ENCODE peak calls at places on chromosomes 12 and 14, in seven cellular contexts. H is stromal cell of bone marrow; A is HTR-8/SVneo; G is stimulated activated CD4-positive, alpha-beta T cell treated with anti-CD3 and anti-CD28 coated beads, Interleukin-1b, Interleukin-23, amount 100 ng/mL, for 1 hour; S is HAP-1; V is effector memory CD4-positive, alpha-beta T cell; C is BE2C. O is an unnamed sample.

GRCh38 chr12:112711507-112711906 is 80.0 kb upstream of the RPH3A start:
- DNase-seq in S (no peak), G (no peak), C (no peak), V (no peak), A (no peak), H (no peak), O (no peak)

GRCh38 chr14:71244341-71244740 is 337.1 kb downstream of the PCNX1 start:
- DNase-seq in C (no peak), S (no peak), A (no peak), H (no peak), V (no peak), G (no peak), O (no peak)

GRCh38 chr12:110689601-110690430 is 901 bp upstream of the HVCN1 start:
- DNase-seq in A (no peak), G (no peak), V (peak), H (no peak), S (no peak), C (no peak), O (no peak)

GRCh38 chr12:116533343-116534248 is 25.6 kb upstream of the MAP1LC3B2 start:
- DNase-seq in C (peak), A (peak), V (peak), H (peak), G (peak), S (peak), O (peak)

GRCh38 chr12:79326225-79326624 is 364.5 kb downstream of the PAWR start:
- DNase-seq in C (no peak), V (no peak), G (no peak), H (no peak), S (no peak), A (no peak), O (peak)

GRCh38 chr12:6715130-6715529 is 8.7 kb upstream of the COPS7A start:
- DNase-seq in S (no peak), C (no peak), G (no peak), A (no peak), H (no peak), V (no peak), O (no peak)

GRCh38 chr12:51907083-51907863 is at the start of gene ACVRL1:
- DNase-seq in G (no peak), V (no peak), H (no peak), C (no peak), S (no peak), A (no peak), O (no peak)

GRCh38 chr14:30283822-30284446 is 275.0 kb upstream of the G2E3 start:
- DNase-seq in H (peak), V (no peak), S (peak), G (no peak), C (peak), A (peak), O (no peak)

GRCh38 chr12:14244876-14245669 is 120.4 kb upstream of the ATF7IP start:
- DNase-seq in S (no peak), A (no peak), C (no peak), V (no peak), H (no peak), G (no peak), O (no peak)

GRCh38 chr12:133129368-133130037 is 571 bp downstream of the ZNF891 start:
- DNase-seq in V (no peak), S (peak), A (peak), G (no peak), H (peak), C (no peak), O (no peak)